ENCODE peak calls at places on chromosomes 1 and 21, in eight cellular contexts. Y, R, I, L, F, Z, B and W are unnamed samples.

GRCh38 chr1:154087574-154087973 is 67.3 kb downstream of the NUP210L start:
- DNase-seq in Y (no peak), R (no peak), I (no peak), L (no peak), F (no peak), Z (no peak), B (no peak), W (no peak)

GRCh38 chr1:204751883-204752687 is 66.5 kb upstream of the LRRN2 start:
- DNase-seq in Y (no peak), R (no peak), I (peak; percentile 49), L (peak; percentile 64), F (no peak), Z (no peak), B (no peak), W (peak; percentile 32)

GRCh38 chr1:99119193-99119592 is 114.5 kb upstream of the PLPPR5 start:
- DNase-seq in Y (no peak), R (no peak), I (no peak), L (no peak), F (no peak), Z (no peak), B (no peak), W (no peak)

GRCh38 chr1:56334027-56334426 is 245.3 kb downstream of the PLPP3 start:
- DNase-seq in Y (no peak), R (no peak), I (no peak), L (no peak), F (no peak), Z (no peak), B (no peak), W (no peak)

GRCh38 chr1:245686446-245687030 is 531.8 kb downstream of the KIF26B start:
- DNase-seq in Y (no peak), R (no peak), I (no peak), L (no peak), F (no peak), Z (no peak), B (no peak), W (no peak)

GRCh38 chr1:173112129-173112528 is 61.4 kb upstream of the TNFSF18 start:
- DNase-seq in Y (peak; percentile 93), R (no peak), I (no peak), L (no peak), F (no peak), Z (no peak), B (no peak), W (no peak)

GRCh38 chr1:84960371-84960770 is 36.5 kb downstream of the MCOLN2 start:
- DNase-seq in Y (no peak), R (no peak), I (no peak), L (no peak), F (no peak), Z (no peak), B (no peak), W (no peak)

GRCh38 chr1:18557621-18558465 is 72.8 kb upstream of the PAX7 start:
- DNase-seq in Y (no peak), R (no peak), I (peak; percentile 89), L (no peak), F (no peak), Z (no peak), B (no peak), W (peak; percentile 56)

GRCh38 chr1:208209286-208209685 is 34.9 kb downstream of the PLXNA2 start:
- DNase-seq in Y (no peak), R (no peak), I (no peak), L (no peak), F (no peak), Z (no peak), B (no peak), W (no peak)

GRCh38 chr21:31894441-31894840 is 21.6 kb downstream of the HUNK start:
- DNase-seq in Y (no peak), R (no peak), I (no peak), L (no peak), F (no peak), Z (no peak), B (no peak), W (no peak)

GRCh38 chr1:229027622-229028182 is 243.2 kb upstream of the RAB4A start:
- DNase-seq in Y (peak; percentile 98), R (peak; percentile 63), I (no peak), L (no peak), F (no peak), Z (no peak), B (no peak), W (no peak)

GRCh38 chr21:18460979-18461378 is 57.4 kb upstream of the TMPRSS15 start:
- DNase-seq in Y (peak; percentile 7), R (no peak), I (no peak), L (no peak), F (no peak), Z (no peak), B (no peak), W (no peak)

GRCh38 chr1:16979475-16980327 is 719 bp downstream of the MFAP2 start:
- DNase-seq in Y (no peak), R (peak; percentile 62), I (no peak), L (no peak), F (no peak), Z (no peak), B (no peak), W (peak; percentile 62)

GRCh38 chr1:85940621-85941306 is 215.8 kb downstream of the COL24A1 start:
- DNase-seq in Y (no peak), R (no peak), I (no peak), L (no peak), F (no peak), Z (no peak), B (no peak), W (no peak)

GRCh38 chr1:232635778-232636356 is 5.9 kb upstream of the SIPA1L2 start:
- DNase-seq in Y (peak; percentile 82), R (peak; percentile 55), I (no peak), L (peak; percentile 61), F (no peak), Z (no peak), B (peak; percentile 7), W (no peak)

GRCh38 chr1:156384658-156385057 is 15.6 kb downstream of the RHBG start:
- DNase-seq in Y (no peak), R (no peak), I (no peak), L (no peak), F (no peak), Z (no peak), B (no peak), W (no peak)